ENCODE peak calls at places on chromosomes 12 and 14, in five cellular contexts. B is K562, L is Panc1, H is lower lobe of right lung, S is right atrium auricular region. D is an unnamed sample.

GRCh38 chr14:63761356-63762117 is 33.7 kb upstream of the SGPP1 start:
- DNase-seq in B (no peak), L (no peak), H (peak; percentile 52), S (no peak), D (no peak)

GRCh38 chr12:65879878-65880277 is 55.6 kb downstream of the HMGA2 start:
- DNase-seq in B (no peak), L (no peak), H (no peak), S (no peak), D (no peak)

GRCh38 chr12:76790564-76791552 is 26.9 kb downstream of the ZDHHC17 start:
- DNase-seq in B (peak; percentile 41), L (no peak), H (no peak), S (no peak), D (no peak)

GRCh38 chr12:7271904-7272303 is 32.0 kb upstream of the ACSM4 start:
- DNase-seq in B (no peak), L (no peak), H (no peak), S (no peak), D (no peak)

GRCh38 chr14:58607571-58608317 is 30.0 kb upstream of the DACT1 start:
- DNase-seq in B (no peak), L (no peak), H (no peak), S (no peak), D (no peak)

GRCh38 chr12:92583910-92584309 is 118.9 kb upstream of the PLEKHG7 start:
- DNase-seq in B (no peak), L (no peak), H (no peak), S (no peak), D (no peak)

GRCh38 chr12:49331360-49332222 is 5.4 kb downstream of the C1QL4 start:
- DNase-seq in B (peak; percentile 65), L (no peak), H (peak; percentile 76), S (peak; percentile 70), D (peak; percentile 58)

GRCh38 chr12:52865090-52865944 is 16.5 kb upstream of the KRT78 start:
- DNase-seq in B (peak; percentile 75), L (no peak), H (peak; percentile 68), S (peak; percentile 75), D (peak; percentile 59)

GRCh38 chr14:58430156-58430555 is 2.6 kb downstream of the KIAA0586 start:
- DNase-seq in B (no peak), L (no peak), H (no peak), S (no peak), D (no peak)

GRCh38 chr14:75430106-75430505 is 2.3 kb downstream of the JDP2 start:
- DNase-seq in B (no peak), L (no peak), H (peak; percentile 60), S (peak; percentile 81), D (peak; percentile 62)

GRCh38 chr14:29069228-29069627 is 302.6 kb downstream of the FOXG1 start:
- DNase-seq in B (no peak), L (no peak), H (no peak), S (no peak), D (no peak)

GRCh38 chr12:110199360-110200123 is 75.4 kb downstream of the IFT81 start:
- DNase-seq in B (no peak), L (no peak), H (no peak), S (no peak), D (no peak)

GRCh38 chr12:57460457-57461325 is 1.1 kb downstream of the GLI1 start:
- DNase-seq in B (no peak), L (no peak), H (no peak), S (no peak), D (no peak)

GRCh38 chr14:42277840-42278239 is 671.2 kb downstream of the LRFN5 start:
- DNase-seq in B (no peak), L (no peak), H (no peak), S (no peak), D (no peak)

GRCh38 chr14:49999216-49999761 is 106.4 kb downstream of the ARF6 start:
- DNase-seq in B (peak; percentile 13), L (no peak), H (peak; percentile 87), S (peak; percentile 93), D (peak; percentile 59)

GRCh38 chr12:14810953-14811483 is 3.0 kb downstream of the SMCO3 start:
- DNase-seq in B (no peak), L (no peak), H (no peak), S (no peak), D (no peak)

GRCh38 chr12:10175849-10176641 is 2.8 kb upstream of the TMEM52B start:
- DNase-seq in B (no peak), L (no peak), H (no peak), S (no peak), D (no peak)

GRCh38 chr12:10179871-10180270 is 1.0 kb downstream of the TMEM52B start:
- DNase-seq in B (no peak), L (no peak), H (no peak), S (no peak), D (no peak)

GRCh38 chr12:10182662-10183061 is 3.8 kb downstream of the TMEM52B start:
- DNase-seq in B (no peak), L (no peak), H (no peak), S (no peak), D (no peak)

GRCh38 chr12:10174986-10175614 is 3.2 kb upstream of the OLR1 start:
- DNase-seq in B (no peak), L (no peak), H (no peak), S (no peak), D (no peak)

DNA sequence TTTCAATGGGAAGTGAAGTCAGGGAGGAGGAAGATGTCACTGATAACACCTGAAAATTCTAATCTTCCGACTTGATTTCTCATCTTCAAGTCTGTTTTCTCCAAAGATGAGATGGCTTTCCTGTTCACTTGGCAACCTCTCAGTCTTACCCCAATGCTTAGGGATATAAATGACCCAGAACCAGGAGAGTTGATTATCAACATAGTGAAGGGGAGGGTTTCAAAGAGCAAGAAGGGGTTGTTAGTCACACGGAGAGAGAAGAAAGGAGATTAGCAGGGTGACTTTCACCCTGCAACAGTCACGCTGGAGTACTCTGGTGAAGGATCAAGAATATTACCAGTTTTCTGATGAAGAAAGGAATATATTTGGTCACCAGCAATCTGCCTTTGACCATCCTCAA is at the start of gene TMEM52B:
- DNase-seq in B (no peak), L (no peak), H (no peak), S (no peak), D (no peak)
- TF ChIP-seq CTCF in B (no peak), L (no peak), H (no peak), S (no peak), D (no peak)

GRCh38 chr14:103552011-103552797 is 10.3 kb downstream of the BAG5 start:
- DNase-seq in B (no peak), L (no peak), H (peak; percentile 68), S (peak; percentile 86), D (peak; percentile 66)
- H3K4me3 ChIP-seq in B (no peak overlapping the region), L (no peak overlapping the region), H (peak overlapping the region; percentile 22), S (peak overlapping the region; percentile 42), D (no peak overlapping the region)

DNA sequence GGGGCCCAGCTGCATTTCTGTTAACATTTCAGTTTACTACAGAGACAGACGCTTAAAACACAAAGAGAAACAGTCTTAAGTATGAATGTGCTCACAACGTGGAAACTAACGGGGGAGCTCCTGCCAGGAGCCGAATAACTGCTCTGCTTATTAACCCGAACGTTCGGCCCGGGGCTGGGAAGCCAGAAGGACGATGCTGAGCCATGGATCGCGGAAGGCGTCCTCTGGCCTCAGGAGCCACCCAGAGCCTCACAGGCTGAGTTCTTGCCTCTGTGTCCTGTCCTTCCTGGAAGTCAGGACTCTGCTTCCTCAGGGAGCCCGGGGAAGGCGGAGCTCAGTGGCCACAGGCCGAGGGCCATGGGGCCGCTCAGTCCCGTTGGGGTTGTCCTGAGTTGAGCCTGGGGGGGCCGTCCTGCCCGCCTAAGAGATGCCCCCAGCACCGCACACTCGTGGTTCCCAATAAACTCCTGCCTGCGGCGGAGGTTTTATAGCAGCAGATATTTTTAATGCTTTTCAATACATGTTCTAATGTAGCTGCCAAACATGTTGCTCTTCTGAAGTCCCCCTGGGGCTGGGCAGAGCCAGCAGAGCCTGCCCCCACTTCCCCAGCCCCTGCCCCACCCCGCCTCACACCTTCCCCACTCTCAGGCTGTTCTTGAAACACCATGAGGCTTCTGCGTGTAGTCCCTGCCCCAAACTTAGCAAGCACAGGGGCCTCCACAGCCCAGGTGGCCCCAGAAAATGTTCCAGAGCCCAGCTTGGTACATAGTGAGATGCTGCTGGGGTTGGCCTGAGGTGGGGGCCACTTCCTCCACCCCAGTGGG is 3.4 kb upstream of the TEX22 start:
- DNase-seq in B (no peak), L (no peak), H (peak; percentile 37), S (no peak), D (no peak)
- H3K9me3 ChIP-seq in B (peaks cover 3% of the 10 kb centered on the region), L (no peaks in the 10 kb centered on the region), H (no peaks in the 10 kb centered on the region), S (no peaks in the 10 kb centered on the region), D (no peaks in the 10 kb centered on the region)

GRCh38 chr12:126617312-126617711 is 1552.1 kb downstream of the AACS start:
- DNase-seq in B (peak; percentile 16), L (no peak), H (no peak), S (no peak), D (no peak)
- TF ChIP-seq CTCF in B (peak; percentile 22), L (peak; percentile 72), H (peak; percentile 20), S (peak; percentile 45), D (no peak)

D was measured in uterus.